ENCODE peak calls at places on chromosomes 11 and 22, in eight cellular contexts. D is type B pancreatic cell, M is cardiac muscle cell, Z is progenitor cell of endocrine pancreas, X is stomach, U is right lobe of liver, P is colonic mucosa, C is PC-3. A is an unnamed sample.

GRCh38 chr11:123247498-123247799 is 52.4 kb upstream of the CLMP start:
- DNase-seq in D (no peak), M (no peak), Z (no peak), X (no peak), U (no peak), P (no peak), C (no peak), A (no peak)

GRCh38 chr22:35446365-35446764 is 46.4 kb downstream of the MCM5 start:
- DNase-seq in D (no peak), M (no peak), Z (no peak), X (no peak), U (no peak), P (no peak), C (peak), A (no peak)

GRCh38 chr11:64755681-64756361 is 4.0 kb downstream of the PYGM start:
- DNase-seq in D (no peak), M (no peak), Z (no peak), X (no peak), U (no peak), P (no peak), C (no peak), A (no peak)

GRCh38 chr11:114472661-114473060 is 33.4 kb downstream of the REXO2 start:
- DNase-seq in D (no peak), M (no peak), Z (no peak), X (no peak), U (no peak), P (no peak), C (no peak), A (no peak)

GRCh38 chr11:76604652-76605241 is 65.8 kb downstream of the LRRC32 start:
- DNase-seq in D (peak), M (no peak), Z (no peak), X (peak), U (peak), P (peak), C (no peak), A (no peak)

GRCh38 chr11:8834379-8834778 is 76.6 kb upstream of the AKIP1 start:
- DNase-seq in D (no peak), M (no peak), Z (no peak), X (no peak), U (no peak), P (no peak), C (no peak), A (no peak)

GRCh38 chr11:90318651-90319050 is 95.8 kb upstream of the CHORDC1 start:
- DNase-seq in D (no peak), M (no peak), Z (no peak), X (no peak), U (no peak), P (no peak), C (no peak), A (no peak)

GRCh38 chr11:93820085-93820710 is 30.2 kb downstream of the VSTM5 start:
- DNase-seq in D (no peak), M (no peak), Z (no peak), X (no peak), U (no peak), P (no peak), C (no peak), A (no peak)

GRCh38 chr11:39435641-39436040 is 2023.8 kb downstream of the LRRC4C start:
- DNase-seq in D (no peak), M (no peak), Z (no peak), X (no peak), U (no peak), P (no peak), C (no peak), A (no peak)

GRCh38 chr11:32809313-32809712 is 14.9 kb upstream of the CCDC73 start:
- DNase-seq in D (no peak), M (peak), Z (peak), X (peak), U (peak), P (peak), C (peak), A (peak)

GRCh38 chr11:95991545-95991944 is 67.6 kb upstream of the MTMR2 start:
- DNase-seq in D (no peak), M (no peak), Z (no peak), X (no peak), U (no peak), P (no peak), C (no peak), A (no peak)

GRCh38 chr11:63904743-63905142 is 12.2 kb downstream of the RCOR2 start:
- DNase-seq in D (no peak), M (no peak), Z (no peak), X (no peak), U (no peak), P (no peak), C (no peak), A (no peak)

GRCh38 chr22:35477911-35478582 is 62.6 kb upstream of the RASD2 start:
- DNase-seq in D (no peak), M (no peak), Z (no peak), X (no peak), U (no peak), P (peak), C (peak), A (peak)

GRCh38 chr11:134196756-134197155 is 27.0 kb downstream of the NCAPD3 start:
- DNase-seq in D (no peak), M (no peak), Z (no peak), X (no peak), U (no peak), P (no peak), C (no peak), A (no peak)

GRCh38 chr11:86644291-86644690 is 28.1 kb downstream of the ME3 start:
- DNase-seq in D (no peak), M (no peak), Z (no peak), X (no peak), U (no peak), P (no peak), C (peak), A (no peak)

GRCh38 chr11:587978-588380 is 11.7 kb downstream of the PHRF1 start:
- DNase-seq in D (no peak), M (no peak), Z (no peak), X (no peak), U (peak), P (no peak), C (no peak), A (no peak)

GRCh38 chr22:45376703-45377102 is 36.7 kb downstream of the SMC1B start:
- DNase-seq in D (no peak), M (no peak), Z (no peak), X (no peak), U (no peak), P (peak), C (no peak), A (peak)

GRCh38 chr11:114775849-114776621 is 97.7 kb downstream of the NXPE2 start:
- DNase-seq in D (no peak), M (peak), Z (no peak), X (no peak), U (no peak), P (no peak), C (no peak), A (no peak)

GRCh38 chr11:64742087-64742939 is 1.6 kb downstream of the RASGRP2 start:
- DNase-seq in D (no peak), M (peak), Z (no peak), X (no peak), U (peak), P (no peak), C (peak), A (no peak)

GRCh38 chr11:84526250-84526649 is 1100.9 kb downstream of the DLG2 start:
- DNase-seq in D (no peak), M (no peak), Z (no peak), X (no peak), U (no peak), P (no peak), C (peak), A (no peak)

GRCh38 chr11:61999141-61999975 is 31.9 kb upstream of the FTH1 start:
- DNase-seq in D (no peak), M (no peak), Z (no peak), X (no peak), U (no peak), P (no peak), C (no peak), A (no peak)

GRCh38 chr11:12242071-12242672 is 131.8 kb downstream of the MICAL2 start:
- DNase-seq in D (no peak), M (no peak), Z (no peak), X (no peak), U (no peak), P (no peak), C (no peak), A (no peak)

GRCh38 chr22:30036656-30037055 is 43.6 kb upstream of the HORMAD2 start:
- DNase-seq in D (no peak), M (no peak), Z (no peak), X (no peak), U (no peak), P (no peak), C (peak), A (no peak)

GRCh38 chr11:10990637-10991036 is 132.8 kb upstream of the ZBED5 start:
- DNase-seq in D (no peak), M (no peak), Z (no peak), X (no peak), U (no peak), P (no peak), C (peak), A (no peak)

GRCh38 chr11:43880640-43881159 is at the start of gene ALKBH3:
- DNase-seq in D (peak), M (peak), Z (peak), X (peak), U (peak), P (peak), C (peak), A (peak)

GRCh38 chr11:106167085-106167484 is 89.6 kb downstream of the AASDHPPT start:
- DNase-seq in D (no peak), M (no peak), Z (no peak), X (no peak), U (no peak), P (no peak), C (no peak), A (no peak)

GRCh38 chr11:85718991-85719807 is 33.2 kb upstream of the CCDC89 start:
- DNase-seq in D (no peak), M (no peak), Z (no peak), X (no peak), U (no peak), P (no peak), C (peak), A (peak)

GRCh38 chr11:96070453-96070852 is 146.5 kb upstream of the MTMR2 start:
- DNase-seq in D (no peak), M (no peak), Z (no peak), X (no peak), U (no peak), P (no peak), C (no peak), A (no peak)

GRCh38 chr11:33835143-33835878 is 56.6 kb downstream of the LMO2 start:
- DNase-seq in D (no peak), M (peak), Z (no peak), X (no peak), U (no peak), P (no peak), C (peak), A (no peak)

GRCh38 chr22:48755332-48755949 is 1072.2 kb downstream of the BRD1 start:
- DNase-seq in D (peak), M (no peak), Z (peak), X (peak), U (no peak), P (peak), C (no peak), A (no peak)

GRCh38 chr22:35480143-35480542 is 60.5 kb upstream of the RASD2 start:
- DNase-seq in D (no peak), M (no peak), Z (no peak), X (peak), U (no peak), P (peak), C (peak), A (peak)

GRCh38 chr11:135008001-135008405 is 596.0 kb upstream of the B3GAT1 start:
- DNase-seq in D (no peak), M (no peak), Z (no peak), X (no peak), U (no peak), P (no peak), C (no peak), A (no peak)

GRCh38 chr22:22558071-22558971 is 744 bp downstream of the PRAME start:
- DNase-seq in D (no peak), M (no peak), Z (no peak), X (no peak), U (no peak), P (no peak), C (no peak), A (no peak)

GRCh38 chr22:22555596-22555995 is 3.5 kb downstream of the PRAME start:
- DNase-seq in D (no peak), M (no peak), Z (no peak), X (no peak), U (no peak), P (no peak), C (no peak), A (no peak)

GRCh38 chr22:22556995-22557925 is 1.8 kb downstream of the PRAME start:
- DNase-seq in D (no peak), M (no peak), Z (no peak), X (no peak), U (no peak), P (no peak), C (no peak), A (no peak)

GRCh38 chr22:22556578-22556977 is 2.5 kb downstream of the PRAME start:
- DNase-seq in D (no peak), M (no peak), Z (no peak), X (no peak), U (no peak), P (no peak), C (no peak), A (no peak)

DNA sequence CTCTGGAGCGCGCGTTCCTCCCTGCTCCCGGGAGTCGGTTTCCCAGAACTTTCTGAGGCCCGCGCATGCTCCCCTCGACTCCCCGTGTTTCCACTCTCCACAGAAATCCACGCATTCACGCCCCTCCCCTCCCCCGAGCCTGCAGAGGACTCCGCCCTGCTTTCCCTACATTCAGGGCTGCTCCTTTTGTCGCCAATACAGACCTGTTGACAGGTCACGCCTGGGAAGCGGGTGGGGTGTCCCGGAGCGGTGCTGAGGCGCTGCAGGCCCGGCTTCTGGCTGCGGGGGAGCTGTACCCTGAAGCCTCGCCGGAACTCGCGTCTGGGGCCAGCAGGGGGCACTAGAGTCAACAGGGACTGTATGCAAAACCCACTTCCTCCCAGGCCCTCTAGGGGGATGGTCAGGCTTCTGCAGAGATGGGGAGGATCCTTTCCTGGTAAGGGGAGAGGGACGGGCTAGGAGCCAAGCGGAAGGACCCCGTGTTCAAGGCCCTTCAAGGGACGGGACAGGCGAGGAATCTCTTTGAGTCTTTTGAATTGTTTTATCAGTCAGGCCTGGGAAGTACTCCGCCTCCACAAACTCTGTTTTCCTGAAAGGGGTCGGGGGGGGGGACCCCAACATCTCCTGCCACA is at the start of gene PRAME:
- DNase-seq in D (peak), M (no peak), Z (peak), X (peak), U (peak), P (peak), C (peak), A (peak)
- TF ChIP-seq CTCF in D (peak), M (peak), Z (peak), X (no peak), U (peak), P (peak), C (peak), A (no peak)

GRCh38 chr11:116249561-116249960 is 523.2 kb downstream of the BUD13 start:
- DNase-seq in D (no peak), M (no peak), Z (no peak), X (no peak), U (no peak), P (no peak), C (peak), A (no peak)
- TF ChIP-seq CTCF in D (peak), M (no peak), Z (no peak), X (no peak), U (no peak), P (no peak), C (no peak), A (no peak)

GRCh38 chr11:2389344-2390026 is 11.1 kb upstream of the TSSC4 start:
- DNase-seq in D (no peak), M (no peak), Z (no peak), X (no peak), U (no peak), P (no peak), C (no peak), A (no peak)
- TF ChIP-seq CTCF in D (peak), M (no peak), Z (no peak), X (no peak), U (no peak), P (no peak), C (no peak), A (no peak)

GRCh38 chr11:112795142-112795815 is 165.9 kb upstream of the NCAM1 start:
- DNase-seq in D (no peak), M (no peak), Z (no peak), X (peak), U (peak), P (peak), C (peak), A (peak)
- TF ChIP-seq CTCF in D (peak), M (peak), Z (peak), X (peak), U (peak), P (peak), C (peak), A (no peak)

GRCh38 chr11:119307219-119307618 is 9.7 kb downstream of the MCAM start:
- DNase-seq in D (no peak), M (no peak), Z (no peak), X (no peak), U (no peak), P (no peak), C (no peak), A (no peak)
- TF ChIP-seq CTCF in D (no peak), M (peak), Z (no peak), X (no peak), U (peak), P (no peak), C (peak), A (no peak)

GRCh38 chr22:37569009-37569920 is 9.0 kb downstream of the CDC42EP1 start:
- DNase-seq in D (no peak), M (no peak), Z (peak), X (peak), U (peak), P (peak), C (no peak), A (no peak)
- TF ChIP-seq CTCF in D (no peak), M (no peak), Z (no peak), X (no peak), U (no peak), P (no peak), C (no peak), A (no peak)

DNA sequence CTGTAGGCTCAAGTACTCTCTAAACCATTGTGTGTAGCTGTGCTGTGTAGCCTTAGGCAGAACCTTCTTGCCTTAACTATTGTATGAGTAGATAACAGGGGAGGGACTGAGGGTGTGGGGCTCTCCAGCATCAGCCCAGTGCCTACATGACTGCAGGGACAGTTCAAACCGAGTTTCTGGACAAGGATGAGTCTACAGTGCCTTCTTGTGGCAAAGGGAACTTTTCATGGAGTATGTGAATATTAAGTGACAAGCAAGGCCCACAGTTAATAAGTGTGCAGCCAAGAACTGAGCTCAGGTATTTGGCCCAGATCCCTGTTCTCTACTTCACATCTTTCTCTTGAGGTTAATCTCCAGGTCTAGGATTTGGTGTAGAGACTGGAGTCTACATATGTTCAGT is 424.4 kb upstream of the LARGE1 start:
- DNase-seq in D (no peak), M (peak), Z (no peak), X (no peak), U (no peak), P (no peak), C (no peak), A (no peak)
- TF ChIP-seq CTCF in D (no peak), M (no peak), Z (no peak), X (no peak), U (no peak), P (no peak), C (no peak), A (no peak)

GRCh38 chr11:131667566-131667965 is 297.2 kb downstream of the NTM start:
- DNase-seq in D (no peak), M (no peak), Z (no peak), X (no peak), U (no peak), P (no peak), C (no peak), A (no peak)

GRCh38 chr11:131666617-131667016 is 296.2 kb downstream of the NTM start:
- DNase-seq in D (no peak), M (no peak), Z (no peak), X (no peak), U (no peak), P (no peak), C (no peak), A (no peak)

GRCh38 chr11:131670876-131671275 is 300.5 kb downstream of the NTM start:
- DNase-seq in D (no peak), M (no peak), Z (no peak), X (no peak), U (no peak), P (no peak), C (no peak), A (no peak)

GRCh38 chr11:131671320-131671719 is 300.9 kb downstream of the NTM start:
- DNase-seq in D (no peak), M (no peak), Z (no peak), X (no peak), U (no peak), P (no peak), C (no peak), A (peak)

GRCh38 chr11:131668867-131669780 is 298.7 kb downstream of the NTM start:
- DNase-seq in D (no peak), M (peak), Z (no peak), X (peak), U (peak), P (peak), C (peak), A (peak)
- TF ChIP-seq CTCF in D (peak), M (peak), Z (peak), X (no peak), U (peak), P (peak), C (peak), A (no peak)

GRCh38 chr22:42308887-42309468 is 38.5 kb upstream of the TCF20 start:
- DNase-seq in D (no peak), M (no peak), Z (no peak), X (no peak), U (no peak), P (no peak), C (no peak), A (peak)
- TF ChIP-seq CTCF in D (peak), M (no peak), Z (no peak), X (no peak), U (no peak), P (no peak), C (no peak), A (no peak)

A was measured in thyroid gland.